ENCODE peak calls at places on chromosomes 12 and 14, in five cellular contexts. One of them, this sample, is unnamed.

GRCh38 chr12:128015276-128015675 is 251.7 kb upstream of the TMEM132C start:
- DNase-seq in A549: no peak
- DNase-seq in neural crest cell: no peak
- DNase-seq in WERI-Rb-1: no peak
- DNase-seq in right lobe of liver: no peak
- DNase-seq in this sample: no peak

GRCh38 chr14:77707355-77707723 is 484 bp downstream of the ALKBH1 start:
- DNase-seq in A549: peak
- DNase-seq in neural crest cell: no peak
- DNase-seq in WERI-Rb-1: peak
- DNase-seq in right lobe of liver: no peak
- DNase-seq in this sample: no peak

GRCh38 chr12:28807535-28807934 is 341.5 kb upstream of the FAR2 start:
- DNase-seq in A549: no peak
- DNase-seq in neural crest cell: no peak
- DNase-seq in WERI-Rb-1: no peak
- DNase-seq in right lobe of liver: no peak
- DNase-seq in this sample: no peak

GRCh38 chr12:57473392-57473791 is 6.3 kb downstream of the ARHGAP9 start:
- DNase-seq in A549: no peak
- DNase-seq in neural crest cell: no peak
- DNase-seq in WERI-Rb-1: no peak
- DNase-seq in right lobe of liver: no peak
- DNase-seq in this sample: no peak

GRCh38 chr12:66144796-66145754 is 14.5 kb upstream of the LLPH start:
- DNase-seq in A549: peak
- DNase-seq in neural crest cell: no peak
- DNase-seq in WERI-Rb-1: no peak
- DNase-seq in right lobe of liver: peak
- DNase-seq in this sample: peak

GRCh38 chr14:69612759-69613145 is 1.4 kb downstream of the SUSD6 start:
- DNase-seq in A549: no peak
- DNase-seq in neural crest cell: no peak
- DNase-seq in WERI-Rb-1: no peak
- DNase-seq in right lobe of liver: no peak
- DNase-seq in this sample: no peak

GRCh38 chr14:103501041-103501870 is 21.4 kb downstream of the CKB start:
- DNase-seq in A549: no peak
- DNase-seq in neural crest cell: no peak
- DNase-seq in WERI-Rb-1: no peak
- DNase-seq in right lobe of liver: peak
- DNase-seq in this sample: no peak

GRCh38 chr12:52171950-52172512 is 19.8 kb downstream of the KRT80 start:
- DNase-seq in A549: peak
- DNase-seq in neural crest cell: peak
- DNase-seq in WERI-Rb-1: peak
- DNase-seq in right lobe of liver: no peak
- DNase-seq in this sample: peak

GRCh38 chr12:112294793-112295192 is 87.4 kb downstream of the HECTD4 start:
- DNase-seq in A549: peak
- DNase-seq in neural crest cell: no peak
- DNase-seq in WERI-Rb-1: peak
- DNase-seq in right lobe of liver: no peak
- DNase-seq in this sample: no peak

GRCh38 chr12:126418357-126418756 is 1353.1 kb downstream of the AACS start:
- DNase-seq in A549: no peak
- DNase-seq in neural crest cell: no peak
- DNase-seq in WERI-Rb-1: no peak
- DNase-seq in right lobe of liver: no peak
- DNase-seq in this sample: no peak

GRCh38 chr12:51262758-51263177 is 7.4 kb downstream of the SMAGP start:
- DNase-seq in A549: peak
- DNase-seq in neural crest cell: peak
- DNase-seq in WERI-Rb-1: peak
- DNase-seq in right lobe of liver: no peak
- DNase-seq in this sample: peak

GRCh38 chr14:100168515-100168914 is 9.1 kb upstream of the DEGS2 start:
- DNase-seq in A549: no peak
- DNase-seq in neural crest cell: no peak
- DNase-seq in WERI-Rb-1: no peak
- DNase-seq in right lobe of liver: no peak
- DNase-seq in this sample: no peak

GRCh38 chr14:93039649-93040315 is 75.9 kb downstream of the ITPK1 start:
- DNase-seq in A549: no peak
- DNase-seq in neural crest cell: no peak
- DNase-seq in WERI-Rb-1: no peak
- DNase-seq in right lobe of liver: no peak
- DNase-seq in this sample: no peak

GRCh38 chr12:92144631-92145480 is 790 bp downstream of the BTG1 start:
- DNase-seq in A549: peak
- DNase-seq in neural crest cell: peak
- DNase-seq in WERI-Rb-1: peak
- DNase-seq in right lobe of liver: peak
- DNase-seq in this sample: peak

GRCh38 chr12:81257952-81258551 is 180.2 kb downstream of the ACSS3 start:
- DNase-seq in A549: peak
- DNase-seq in neural crest cell: no peak
- DNase-seq in WERI-Rb-1: no peak
- DNase-seq in right lobe of liver: no peak
- DNase-seq in this sample: no peak

GRCh38 chr12:27525373-27525772 is 1.4 kb downstream of the PPFIBP1 start:
- DNase-seq in A549: peak
- DNase-seq in neural crest cell: no peak
- DNase-seq in WERI-Rb-1: no peak
- DNase-seq in right lobe of liver: no peak
- DNase-seq in this sample: no peak

GRCh38 chr12:95674631-95675030 is 115.9 kb downstream of the NTN4 start:
- DNase-seq in A549: no peak
- DNase-seq in neural crest cell: no peak
- DNase-seq in WERI-Rb-1: peak
- DNase-seq in right lobe of liver: no peak
- DNase-seq in this sample: no peak

GRCh38 chr14:49641697-49642129 is 6.7 kb upstream of the DNAAF2 start:
- DNase-seq in A549: no peak
- DNase-seq in neural crest cell: no peak
- DNase-seq in WERI-Rb-1: peak
- DNase-seq in right lobe of liver: peak
- DNase-seq in this sample: peak

GRCh38 chr12:129827985-129828384 is 75.8 kb downstream of the TMEM132D start:
- DNase-seq in A549: no peak
- DNase-seq in neural crest cell: no peak
- DNase-seq in WERI-Rb-1: no peak
- DNase-seq in right lobe of liver: no peak
- DNase-seq in this sample: no peak

GRCh38 chr12:34126239-34126641 is 103.9 kb downstream of the ALG10 start:
- DNase-seq in A549: no peak
- DNase-seq in neural crest cell: no peak
- DNase-seq in WERI-Rb-1: no peak
- DNase-seq in right lobe of liver: no peak
- DNase-seq in this sample: no peak

GRCh38 chr12:108618079-108618952 is 15.4 kb downstream of the SELPLG start:
- DNase-seq in A549: peak
- DNase-seq in neural crest cell: peak
- DNase-seq in WERI-Rb-1: peak
- DNase-seq in right lobe of liver: peak
- DNase-seq in this sample: peak

GRCh38 chr14:56944397-56944796 is 134.1 kb upstream of the OTX2 start:
- DNase-seq in A549: no peak
- DNase-seq in neural crest cell: no peak
- DNase-seq in WERI-Rb-1: no peak
- DNase-seq in right lobe of liver: no peak
- DNase-seq in this sample: no peak

GRCh38 chr12:126346087-126346486 is 1280.9 kb downstream of the AACS start:
- DNase-seq in A549: no peak
- DNase-seq in neural crest cell: no peak
- DNase-seq in WERI-Rb-1: no peak
- DNase-seq in right lobe of liver: no peak
- DNase-seq in this sample: no peak

GRCh38 chr12:113837528-113838296 is 128.4 kb downstream of the RBM19 start:
- DNase-seq in A549: no peak
- DNase-seq in neural crest cell: no peak
- DNase-seq in WERI-Rb-1: no peak
- DNase-seq in right lobe of liver: no peak
- DNase-seq in this sample: no peak
- TF ChIP-seq CTCF in A549: no peak
- TF ChIP-seq CTCF in neural crest cell: peak
- TF ChIP-seq CTCF in WERI-Rb-1: peak
- TF ChIP-seq CTCF in right lobe of liver: no peak
- TF ChIP-seq CTCF in this sample: no peak

DNA sequence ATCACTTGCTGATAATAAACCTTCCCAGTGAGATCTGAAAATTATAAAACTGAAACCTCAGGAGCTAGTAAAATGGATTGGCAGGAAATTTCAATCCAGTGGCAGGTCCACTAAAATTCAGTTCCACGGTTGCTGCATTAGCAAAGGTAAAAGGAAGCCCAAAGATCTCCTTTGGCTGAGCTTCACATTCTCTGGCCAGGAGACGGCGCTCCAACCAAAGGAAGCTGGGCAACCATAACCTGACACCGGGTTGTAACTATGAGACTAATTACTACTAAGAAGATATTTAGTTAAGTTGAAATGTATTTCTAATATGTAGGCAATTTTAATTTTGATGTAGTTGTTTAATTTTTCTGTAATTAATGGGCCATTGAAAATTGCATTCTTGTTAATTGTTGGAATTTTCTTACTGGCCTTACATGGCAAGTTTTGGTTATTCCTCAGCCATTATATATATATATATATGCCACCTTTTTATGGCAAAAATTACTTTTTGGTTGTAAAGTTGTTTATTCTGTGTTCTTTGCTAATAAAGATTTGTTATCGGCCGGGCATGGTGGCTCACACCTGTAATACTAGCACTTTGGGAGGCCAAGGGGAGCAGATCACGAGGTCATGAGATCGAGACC is 17.0 kb downstream of the OR8S1 start:
- DNase-seq in A549: peak
- DNase-seq in neural crest cell: peak
- DNase-seq in WERI-Rb-1: peak
- DNase-seq in right lobe of liver: no peak
- DNase-seq in this sample: peak
- TF ChIP-seq CTCF in A549: peak
- TF ChIP-seq CTCF in neural crest cell: peak
- TF ChIP-seq CTCF in WERI-Rb-1: peak
- TF ChIP-seq CTCF in right lobe of liver: peak
- TF ChIP-seq CTCF in this sample: no peak

GRCh38 chr12:24954261-24954660 is 5.4 kb upstream of the BCAT1 start:
- DNase-seq in A549: no peak
- DNase-seq in neural crest cell: no peak
- DNase-seq in WERI-Rb-1: peak
- DNase-seq in right lobe of liver: no peak
- DNase-seq in this sample: no peak
- TF ChIP-seq CTCF in A549: no peak
- TF ChIP-seq CTCF in neural crest cell: no peak
- TF ChIP-seq CTCF in WERI-Rb-1: no peak
- TF ChIP-seq CTCF in right lobe of liver: no peak
- TF ChIP-seq CTCF in this sample: no peak

DNA sequence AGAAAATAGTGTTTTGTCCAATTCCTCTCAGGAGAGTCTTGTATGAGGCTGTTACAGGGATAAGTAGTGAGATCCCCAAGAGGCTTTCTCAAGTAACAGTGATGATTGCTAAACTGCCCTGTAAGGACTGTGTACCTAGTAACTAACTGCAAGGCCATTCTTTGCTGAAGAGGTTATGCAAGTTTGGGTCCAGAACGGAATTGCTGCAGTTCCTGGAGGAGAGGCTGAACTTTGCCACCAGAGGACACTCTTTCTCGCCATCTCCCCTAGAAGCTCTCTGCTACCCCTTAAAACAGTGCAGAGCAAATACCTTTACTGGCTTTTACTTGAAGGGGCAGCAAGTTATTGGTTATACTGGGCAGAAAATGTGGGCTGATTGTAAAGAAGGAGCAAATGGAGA is 180.0 kb downstream of the RBM19 start:
- DNase-seq in A549: no peak
- DNase-seq in neural crest cell: no peak
- DNase-seq in WERI-Rb-1: no peak
- DNase-seq in right lobe of liver: no peak
- DNase-seq in this sample: no peak
- TF ChIP-seq CTCF in A549: no peak
- TF ChIP-seq CTCF in neural crest cell: no peak
- TF ChIP-seq CTCF in WERI-Rb-1: peak
- TF ChIP-seq CTCF in right lobe of liver: no peak
- TF ChIP-seq CTCF in this sample: no peak

GRCh38 chr12:131885543-131886057 is 8.8 kb upstream of the ULK1 start:
- DNase-seq in A549: no peak
- DNase-seq in neural crest cell: no peak
- DNase-seq in WERI-Rb-1: no peak
- DNase-seq in right lobe of liver: no peak
- DNase-seq in this sample: no peak

GRCh38 chr12:131883521-131883900 is 10.9 kb upstream of the ULK1 start:
- DNase-seq in A549: no peak
- DNase-seq in neural crest cell: no peak
- DNase-seq in WERI-Rb-1: no peak
- DNase-seq in right lobe of liver: no peak
- DNase-seq in this sample: no peak

GRCh38 chr12:131882804-131883520 is 11.5 kb upstream of the ULK1 start:
- DNase-seq in A549: peak
- DNase-seq in neural crest cell: no peak
- DNase-seq in WERI-Rb-1: no peak
- DNase-seq in right lobe of liver: no peak
- DNase-seq in this sample: no peak
- TF ChIP-seq CTCF in A549: no peak
- TF ChIP-seq CTCF in neural crest cell: no peak
- TF ChIP-seq CTCF in WERI-Rb-1: no peak
- TF ChIP-seq CTCF in right lobe of liver: no peak
- TF ChIP-seq CTCF in this sample: no peak

DNA sequence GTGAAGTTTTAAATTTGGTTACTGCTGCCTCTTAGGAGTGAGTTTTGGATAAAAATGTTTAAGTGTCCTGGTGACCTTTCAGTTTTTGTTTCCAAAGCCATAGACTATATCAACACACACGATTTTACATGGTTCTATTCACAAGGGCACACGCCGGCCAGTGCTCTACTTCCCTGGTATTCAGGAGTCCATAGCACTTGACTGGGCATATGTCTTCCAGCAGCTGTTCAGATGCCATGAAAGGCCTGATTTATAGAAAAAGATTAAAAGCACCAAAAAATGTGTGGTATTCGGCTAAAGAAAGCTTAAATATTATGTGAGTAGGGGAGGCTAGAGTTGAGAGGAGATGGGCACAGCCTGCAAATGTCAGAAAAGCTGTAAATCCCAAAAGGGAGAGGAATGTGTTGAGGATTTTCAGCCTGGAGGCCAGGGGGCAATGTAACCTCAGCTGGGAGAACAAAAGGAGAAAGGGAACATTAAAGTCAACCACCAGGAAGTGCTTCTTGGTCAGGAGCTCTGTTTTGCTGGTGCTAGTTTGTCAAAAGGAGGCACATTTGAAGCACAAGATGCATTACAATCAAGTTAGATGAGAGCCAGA is 478.4 kb downstream of the RAD51B start:
- DNase-seq in A549: peak
- DNase-seq in neural crest cell: no peak
- DNase-seq in WERI-Rb-1: no peak
- DNase-seq in right lobe of liver: no peak
- DNase-seq in this sample: no peak
- TF ChIP-seq CTCF in A549: peak
- TF ChIP-seq CTCF in neural crest cell: no peak
- TF ChIP-seq CTCF in WERI-Rb-1: peak
- TF ChIP-seq CTCF in right lobe of liver: peak
- TF ChIP-seq CTCF in this sample: no peak